ENCODE peak calls at places on chromosomes 4 and X, in four cellular contexts. X is lower lobe of right lung, D is ELR, N is LoVo. T is an unnamed sample.

GRCh38 chr4:153151535-153152452 is 52.4 kb upstream of the TRIM2 start:
- DNase-seq in X (peak; percentile 87), D (no peak), N (peak; percentile 82), T (peak; percentile 93)

GRCh38 chr4:138494931-138495330 is 252.8 kb upstream of the SLC7A11 start:
- DNase-seq in X (no peak), D (peak; percentile 51), N (no peak), T (no peak)

GRCh38 chr4:15659768-15660394 is 4.7 kb upstream of the FBXL5 start:
- DNase-seq in X (no peak), D (peak; percentile 16), N (no peak), T (no peak)

GRCh38 chr4:79651516-79651915 is 243.5 kb upstream of the GK2 start:
- DNase-seq in X (no peak), D (no peak), N (no peak), T (no peak)

GRCh38 chrX:142663330-142664095 is 362.2 kb upstream of the SPANXN4 start:
- DNase-seq in X (no peak), D (no peak), N (no peak), T (no peak)

GRCh38 chr4:38782452-38783108 is at the start of gene TLR10:
- DNase-seq in X (no peak), D (peak; percentile 61), N (peak; percentile 54), T (peak; percentile 69)

GRCh38 chr4:73759357-73759756 is 19.0 kb downstream of the CXCL8 start:
- DNase-seq in X (no peak), D (no peak), N (no peak), T (no peak)

GRCh38 chr4:6342530-6343293 is 73.1 kb downstream of the WFS1 start:
- DNase-seq in X (peak; percentile 59), D (no peak), N (no peak), T (peak; percentile 36)

GRCh38 chr4:8553958-8554357 is 26.2 kb upstream of the GPR78 start:
- DNase-seq in X (no peak), D (no peak), N (no peak), T (no peak)

GRCh38 chr4:141391771-141392170 is 171.1 kb downstream of the ZNF330 start:
- DNase-seq in X (no peak), D (no peak), N (peak; percentile 59), T (no peak)

GRCh38 chr4:86891785-86892638 is at the start of gene C4orf36:
- DNase-seq in X (peak; percentile 88), D (peak; percentile 71), N (peak; percentile 86), T (peak; percentile 82)

GRCh38 chrX:133215747-133216146 is 2.4 kb downstream of the TFDP3 start:
- DNase-seq in X (no peak), D (no peak), N (peak; percentile 12), T (peak; percentile 49)

GRCh38 chr4:55437356-55437796 is 41.6 kb downstream of the TMEM165 start:
- DNase-seq in X (no peak), D (peak; percentile 70), N (peak; percentile 12), T (peak; percentile 41)

GRCh38 chr4:31053451-31053850 is 333.3 kb downstream of the PCDH7 start:
- DNase-seq in X (no peak), D (no peak), N (no peak), T (no peak)

GRCh38 chr4:141403782-141404181 is 183.1 kb downstream of the ZNF330 start:
- DNase-seq in X (no peak), D (no peak), N (no peak), T (no peak)

GRCh38 chr4:98970386-98970785 is 25.1 kb upstream of the METAP1 start:
- DNase-seq in X (no peak), D (no peak), N (no peak), T (no peak)

GRCh38 chrX:107154787-107155620 is 36.4 kb upstream of the RBM41 start:
- DNase-seq in X (no peak), D (peak; percentile 54), N (peak; percentile 25), T (no peak)

GRCh38 chrX:13688772-13689518 is at the start of gene RAB9A:
- DNase-seq in X (peak; percentile 86), D (peak; percentile 79), N (peak; percentile 74), T (peak; percentile 89)

GRCh38 chrX:30971761-30972603 is 82.9 kb upstream of the TAB3 start:
- DNase-seq in X (no peak), D (peak; percentile 45), N (peak; percentile 37), T (no peak)

T was measured in mucosa of descending colon.